ENCODE peak calls at places on chromosomes 6 and 20, in five cellular contexts. U is Panc1, Z is GM12865, J is epithelial cell of esophagus, V is neural progenitor cell. Q is an unnamed sample.

GRCh38 chr6:2448826-2449571 is 203.6 kb upstream of the GMDS start:
- DNase-seq in U (peak; percentile 50), Z (peak; percentile 49), J (peak; percentile 81), V (peak; percentile 82), Q (peak; percentile 95)

GRCh38 chr20:36606171-36607116 is 865 bp downstream of the RAB5IF start:
- DNase-seq in U (no peak), Z (peak; percentile 28), J (peak; percentile 59), V (peak; percentile 46), Q (peak; percentile 71)

GRCh38 chr6:19995575-19996257 is 158.5 kb downstream of the ID4 start:
- DNase-seq in U (no peak), Z (no peak), J (no peak), V (peak; percentile 46), Q (no peak)

GRCh38 chr6:54291738-54292137 is 16.5 kb upstream of the TINAG start:
- DNase-seq in U (no peak), Z (peak; percentile 40), J (peak; percentile 90), V (no peak), Q (no peak)

GRCh38 chr6:132504757-132505156 is 8.2 kb downstream of the STX7 start:
- DNase-seq in U (no peak), Z (no peak), J (no peak), V (no peak), Q (no peak)

GRCh38 chr20:46070215-46070910 is 19.4 kb downstream of the NCOA5 start:
- DNase-seq in U (no peak), Z (no peak), J (no peak), V (no peak), Q (peak; percentile 66)

GRCh38 chr20:8578191-8578690 is 446.2 kb downstream of the PLCB1 start:
- DNase-seq in U (no peak), Z (no peak), J (no peak), V (no peak), Q (no peak)

GRCh38 chr6:105097288-105097687 is 82.5 kb downstream of the POPDC3 start:
- DNase-seq in U (no peak), Z (no peak), J (peak; percentile 39), V (no peak), Q (no peak)

GRCh38 chr6:99111590-99111989 is 163.8 kb upstream of the FBXL4 start:
- DNase-seq in U (no peak), Z (no peak), J (no peak), V (no peak), Q (no peak)

GRCh38 chr20:58612021-58612700 is 38.9 kb upstream of the STX16 start:
- DNase-seq in U (no peak), Z (no peak), J (no peak), V (no peak), Q (no peak)

GRCh38 chr6:167904791-167905190 is 78.1 kb downstream of the AFDN start:
- DNase-seq in U (no peak), Z (no peak), J (no peak), V (peak; percentile 8), Q (no peak)

GRCh38 chr6:167910652-167911051 is 83.9 kb downstream of the AFDN start:
- DNase-seq in U (no peak), Z (no peak), J (no peak), V (no peak), Q (no peak)

GRCh38 chr6:167907837-167908681 is 81.3 kb downstream of the AFDN start:
- DNase-seq in U (no peak), Z (no peak), J (peak; percentile 61), V (no peak), Q (peak; percentile 24)

GRCh38 chr6:167910007-167910406 is 83.3 kb downstream of the AFDN start:
- DNase-seq in U (no peak), Z (no peak), J (no peak), V (no peak), Q (no peak)

DNA sequence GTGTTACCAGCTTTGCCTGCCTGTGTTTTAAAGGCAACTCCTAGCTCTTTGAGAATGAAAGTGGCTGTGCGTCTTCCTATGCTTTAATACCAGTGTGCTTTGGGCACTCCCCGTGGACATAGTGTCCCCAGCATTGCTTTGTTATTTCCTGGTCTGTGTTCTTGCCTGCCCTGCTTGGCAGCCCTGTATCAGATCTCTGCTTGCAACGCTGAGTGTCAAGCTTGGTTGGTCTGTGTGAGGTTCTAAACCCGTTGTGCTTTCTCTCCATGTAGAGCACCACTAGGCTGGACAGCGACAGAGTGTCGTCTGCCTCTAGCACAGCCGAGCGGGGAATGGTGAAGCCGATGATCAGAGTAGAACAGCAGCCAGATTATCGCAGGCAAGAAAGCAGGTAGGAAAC is 80.2 kb downstream of the AFDN start:
- DNase-seq in U (no peak), Z (no peak), J (peak; percentile 68), V (peak; percentile 37), Q (no peak)
- H3K4me3 ChIP-seq in U (no peak overlapping the region), Z (no peak overlapping the region), J (peak overlapping the region; percentile 16), V (no peak overlapping the region), Q (no peak overlapping the region)

DNA sequence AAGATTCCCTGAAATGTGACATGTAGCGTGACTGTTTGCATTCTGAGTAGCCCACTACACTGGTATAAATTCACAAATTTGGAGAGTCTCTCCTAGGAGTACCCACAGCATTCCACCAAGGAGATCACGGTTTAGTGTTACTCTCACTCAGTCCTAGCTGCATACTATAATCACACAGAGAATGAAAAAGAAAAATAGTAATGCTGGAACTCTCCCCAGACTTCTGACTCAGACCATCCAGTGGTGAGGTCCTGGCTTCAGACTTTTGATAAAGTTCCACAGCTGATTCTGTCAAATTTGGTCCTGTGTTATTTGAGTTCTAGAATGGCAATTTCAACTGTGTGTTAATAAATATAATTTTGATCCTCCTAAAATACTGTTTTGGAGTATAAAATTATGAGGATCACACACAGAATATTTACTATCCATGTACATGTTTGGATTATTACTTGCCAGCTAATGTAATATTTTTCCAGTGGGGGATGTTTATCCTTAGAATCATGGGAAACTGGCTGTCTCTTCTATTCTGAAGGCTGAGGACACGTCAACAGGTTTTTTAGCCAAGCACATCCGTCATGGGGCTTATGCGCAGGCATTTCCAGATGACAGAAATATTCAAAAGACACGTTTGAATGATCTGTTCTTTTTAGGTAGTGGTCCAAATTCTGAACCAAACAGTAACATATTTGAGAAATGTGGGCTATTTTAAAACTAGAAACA is 5.1 kb upstream of the KIAA0408 start:
- DNase-seq in U (no peak), Z (no peak), J (no peak), V (no peak), Q (peak; percentile 91)
- H3K4me3 ChIP-seq in U (no peak overlapping the region), Z (no peak overlapping the region), J (no peak overlapping the region), V (no peak overlapping the region), Q (peak overlapping the region; percentile 28)

GRCh38 chr20:10619427-10619826 is 54.4 kb downstream of the JAG1 start:
- DNase-seq in U (peak; percentile 47), Z (no peak), J (peak; percentile 93), V (peak; percentile 40), Q (peak; percentile 92)

GRCh38 chr20:10625641-10626040 is 48.2 kb downstream of the JAG1 start:
- DNase-seq in U (no peak), Z (no peak), J (peak; percentile 60), V (no peak), Q (peak; percentile 46)

GRCh38 chr20:10621159-10621558 is 52.6 kb downstream of the JAG1 start:
- DNase-seq in U (no peak), Z (no peak), J (no peak), V (no peak), Q (no peak)

GRCh38 chr20:10626896-10627295 is 46.9 kb downstream of the JAG1 start:
- DNase-seq in U (no peak), Z (no peak), J (peak; percentile 87), V (no peak), Q (peak; percentile 38)

DNA sequence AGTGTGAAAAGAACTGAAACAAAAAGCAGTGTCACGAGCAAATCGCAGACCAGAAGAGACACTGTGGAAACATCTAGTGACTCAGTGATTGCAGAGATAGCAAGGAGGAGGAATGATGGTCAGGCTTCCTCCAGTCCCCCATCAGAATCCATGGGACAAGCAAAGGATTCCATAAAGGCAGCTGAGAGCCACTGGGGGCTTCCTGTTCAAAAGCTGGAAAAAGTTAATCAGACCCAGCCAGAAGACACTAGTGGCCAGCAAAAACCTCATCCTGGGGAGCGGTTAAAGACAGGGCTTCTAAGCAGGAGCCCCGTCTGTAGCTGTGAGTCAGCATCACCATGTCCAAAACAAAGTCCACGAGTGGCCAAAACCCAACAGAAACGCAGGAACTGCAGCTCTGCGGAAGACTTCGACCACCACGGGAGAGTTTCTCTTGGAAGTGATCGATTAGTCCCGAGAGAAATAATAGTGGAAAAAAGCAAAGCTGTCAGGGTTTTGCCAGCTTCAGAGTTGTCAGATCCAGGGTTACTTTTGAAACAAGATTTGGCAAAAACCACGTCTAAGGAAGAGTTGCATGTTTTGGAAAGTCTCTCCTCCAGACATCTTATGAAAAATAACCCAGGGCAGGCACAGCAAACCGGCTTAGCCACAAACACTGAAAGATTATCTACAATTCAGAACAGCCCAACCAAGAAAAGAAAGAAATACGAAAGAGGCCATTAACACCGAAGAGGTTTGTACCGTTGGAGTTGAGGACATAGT is 51.0 kb downstream of the JAG1 start:
- DNase-seq in U (no peak), Z (no peak), J (no peak), V (no peak), Q (peak; percentile 71)
- H3K4me3 ChIP-seq in U (no peak overlapping the region), Z (no peak overlapping the region), J (no peak overlapping the region), V (no peak overlapping the region), Q (peak overlapping the region; percentile 71)

GRCh38 chr6:129749749-129750120 is 39.8 kb upstream of the ARHGAP18 start:
- DNase-seq in U (no peak), Z (peak; percentile 79), J (peak; percentile 76), V (no peak), Q (peak; percentile 81)
- H3K4me3 ChIP-seq in U (no peak overlapping the region), Z (peak overlapping the region; percentile 44), J (no peak overlapping the region), V (no peak overlapping the region), Q (peak overlapping the region; percentile 58)

DNA sequence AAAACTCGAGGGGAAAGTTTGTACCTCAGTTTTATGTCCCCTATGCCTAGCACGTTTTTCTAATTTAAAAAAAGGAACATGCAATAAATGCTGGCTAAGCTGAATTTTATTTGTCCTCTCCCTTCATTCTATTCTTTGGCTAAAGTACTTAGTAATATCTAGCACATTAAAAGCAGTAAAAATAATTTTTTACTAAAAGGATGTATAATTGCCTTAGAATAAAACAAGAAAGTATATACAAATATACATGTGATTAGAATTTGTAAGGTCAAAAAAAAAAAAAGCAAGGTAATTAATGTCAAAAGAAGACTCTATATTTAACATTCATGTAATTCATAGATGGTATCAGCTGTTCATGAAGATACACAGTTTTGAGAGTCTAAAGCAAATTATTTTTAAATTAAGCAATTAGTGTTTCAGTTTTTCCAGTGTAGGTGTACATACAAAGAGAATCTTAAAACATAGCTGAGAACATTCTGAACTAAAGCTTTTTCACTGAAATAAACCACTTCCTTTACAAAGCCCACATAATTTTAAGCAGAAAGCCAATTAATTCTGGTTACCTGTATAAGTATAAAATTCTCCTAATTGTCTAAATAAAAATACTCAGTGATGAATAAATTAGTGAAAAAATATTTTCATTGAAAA is 32.4 kb downstream of the HBS1L start:
- DNase-seq in U (no peak), Z (no peak), J (no peak), V (no peak), Q (no peak)
- H3K4me3 ChIP-seq in U (no peak overlapping the region), Z (peak overlapping the region; percentile 13), J (no peak overlapping the region), V (no peak overlapping the region), Q (no peak overlapping the region)

DNA sequence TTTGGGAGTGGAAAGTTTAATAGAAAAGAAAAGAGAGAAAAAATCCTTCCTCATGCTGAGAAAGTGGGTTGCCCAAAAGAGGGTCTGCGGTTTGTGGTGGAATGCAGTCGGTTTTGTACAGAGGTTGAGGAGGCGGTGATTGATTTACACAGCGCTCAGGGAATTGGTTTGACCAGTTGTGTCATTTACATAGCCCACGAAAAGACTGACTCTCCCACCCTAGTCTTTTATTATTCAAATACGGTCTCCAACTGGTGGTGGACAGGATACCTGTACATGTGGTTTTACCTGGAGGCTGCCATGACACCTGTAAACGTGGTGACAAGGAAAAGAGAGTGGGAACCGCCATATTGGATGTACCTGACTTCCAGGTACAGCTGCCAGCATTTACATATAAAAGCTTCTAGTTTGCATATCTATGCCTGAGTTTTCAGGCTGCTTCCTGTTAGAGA is 42.1 kb downstream of the HLA-DPB1 start:
- DNase-seq in U (no peak), Z (no peak), J (no peak), V (no peak), Q (no peak)
- H3K4me3 ChIP-seq in U (no peak overlapping the region), Z (no peak overlapping the region), J (no peak overlapping the region), V (peak overlapping the region; percentile 52), Q (no peak overlapping the region)

GRCh38 chr20:34141293-34141692 is 29.2 kb upstream of the EIF2S2 start:
- DNase-seq in U (no peak), Z (no peak), J (no peak), V (no peak), Q (no peak)
- H3K4me3 ChIP-seq in U (no peak overlapping the region), Z (no peak overlapping the region), J (no peak overlapping the region), V (no peak overlapping the region), Q (no peak overlapping the region)

Q was measured in adipocyte.